ENCODE peak calls at places on chromosomes 7 and 10, in four cellular contexts. I is CD8-positive, alpha-beta memory T cell; P is Peyer's patch; G is CD8-positive, alpha-beta T cell. K is an unnamed sample.

GRCh38 chr10:28903716-28904115 is 226.4 kb downstream of the BAMBI start:
- DNase-seq in I (no peak), P (no peak), G (no peak), K (no peak)

GRCh38 chr7:67512481-67512880 is 515.8 kb downstream of the TYW1 start:
- DNase-seq in I (no peak), P (no peak), G (no peak), K (no peak)

GRCh38 chr10:5945203-5945534 is 32.2 kb downstream of the IL15RA start:
- DNase-seq in I (no peak), P (no peak), G (no peak), K (no peak)

GRCh38 chr7:46908770-46909169 is 673.1 kb downstream of the TNS3 start:
- DNase-seq in I (no peak), P (no peak), G (no peak), K (no peak)

GRCh38 chr7:94297397-94297838 is 97.3 kb upstream of the COL1A2 start:
- DNase-seq in I (no peak), P (peak; percentile 57), G (no peak), K (no peak)

GRCh38 chr7:25012254-25012653 is 32.3 kb upstream of the OSBPL3 start:
- DNase-seq in I (no peak), P (no peak), G (no peak), K (no peak)

GRCh38 chr10:23157239-23157661 is 34.9 kb upstream of the PTF1A start:
- DNase-seq in I (no peak), P (no peak), G (no peak), K (no peak)

GRCh38 chr10:125694874-125695273 is 11.9 kb upstream of the TEX36 start:
- DNase-seq in I (no peak), P (no peak), G (no peak), K (no peak)

GRCh38 chr7:139714163-139714901 is 63.5 kb downstream of the HIPK2 start:
- DNase-seq in I (no peak), P (peak; percentile 81), G (no peak), K (no peak)

GRCh38 chr10:12806228-12807095 is 195.1 kb downstream of the CCDC3 start:
- DNase-seq in I (no peak), P (no peak), G (no peak), K (no peak)

GRCh38 chr10:3486346-3487065 is 298.5 kb downstream of the KLF6 start:
- DNase-seq in I (no peak), P (peak; percentile 90), G (no peak), K (no peak)

GRCh38 chr7:108413782-108414492 is 42.3 kb downstream of the NRCAM start:
- DNase-seq in I (no peak), P (no peak), G (no peak), K (no peak)

GRCh38 chr10:33155720-33156638 is 178.5 kb downstream of the NRP1 start:
- DNase-seq in I (peak; percentile 59), P (no peak), G (peak; percentile 37), K (peak; percentile 71)

GRCh38 chr7:129853661-129854268 is 99.0 kb downstream of the UBE2H start:
- DNase-seq in I (no peak), P (no peak), G (no peak), K (no peak)

GRCh38 chr10:68348265-68348741 is 15.6 kb upstream of the PBLD start:
- DNase-seq in I (peak; percentile 24), P (peak; percentile 73), G (peak; percentile 47), K (peak; percentile 58)

GRCh38 chr10:122128357-122128756 is 139.4 kb downstream of the TACC2 start:
- DNase-seq in I (no peak), P (no peak), G (no peak), K (no peak)

GRCh38 chr7:41117431-41117830 is 585.5 kb downstream of the INHBA start:
- DNase-seq in I (no peak), P (no peak), G (no peak), K (no peak)

GRCh38 chr10:68318331-68319059 is 13.4 kb upstream of the HNRNPH3 start:
- DNase-seq in I (no peak), P (peak; percentile 70), G (no peak), K (no peak)

GRCh38 chr10:69057261-69057950 is 30.5 kb upstream of the SRGN start:
- DNase-seq in I (no peak), P (peak; percentile 72), G (no peak), K (no peak)

GRCh38 chr7:28138837-28139236 is 41.8 kb downstream of the JAZF1 start:
- DNase-seq in I (no peak), P (no peak), G (no peak), K (no peak)
- H3K4me1 ChIP-seq in I (no peaks in the 10 kb centered on the region), P (no peaks in the 10 kb centered on the region), G (no peaks in the 10 kb centered on the region), K (peaks cover 13% of the 10 kb centered on the region)

GRCh38 chr10:34298371-34298818 is 516.7 kb downstream of the PARD3 start:
- DNase-seq in I (no peak), P (no peak), G (no peak), K (no peak)
- H3K9me3 ChIP-seq in I (no peaks in the 10 kb centered on the region), P (no peaks in the 10 kb centered on the region), G (no peaks in the 10 kb centered on the region), K (no peaks in the 10 kb centered on the region)

GRCh38 chr7:18552311-18552916 is 56.9 kb downstream of the HDAC9 start:
- DNase-seq in I (no peak), P (no peak), G (no peak), K (no peak)
- H3K4me1 ChIP-seq in I (no peaks in the 10 kb centered on the region), P (no peaks in the 10 kb centered on the region), G (no peaks in the 10 kb centered on the region), K (no peaks in the 10 kb centered on the region)

GRCh38 chr10:130301026-130301892 is 165.1 kb downstream of the GLRX3 start:
- DNase-seq in I (peak; percentile 68), P (no peak), G (peak; percentile 66), K (peak; percentile 74)
- H3K9me3 ChIP-seq in I (peaks cover 28% of the 10 kb centered on the region), P (no peaks in the 10 kb centered on the region), G (peaks cover 4% of the 10 kb centered on the region), K (peaks cover 16% of the 10 kb centered on the region)

GRCh38 chr7:137977173-137977572 is 24.7 kb downstream of the CREB3L2 start:
- DNase-seq in I (no peak), P (no peak), G (no peak), K (no peak)
- H3K4me1 ChIP-seq in I (no peaks in the 10 kb centered on the region), P (no peaks in the 10 kb centered on the region), G (no peaks in the 10 kb centered on the region), K (no peaks in the 10 kb centered on the region)

GRCh38 chr7:157603005-157603404 is 266.2 kb downstream of the DNAJB6 start:
- DNase-seq in I (no peak), P (no peak), G (no peak), K (no peak)

GRCh38 chr7:157603716-157604115 is 266.9 kb downstream of the DNAJB6 start:
- DNase-seq in I (no peak), P (no peak), G (no peak), K (no peak)

GRCh38 chr7:157601530-157601929 is 264.7 kb downstream of the DNAJB6 start:
- DNase-seq in I (no peak), P (no peak), G (no peak), K (no peak)

GRCh38 chr7:157602581-157602980 is 265.8 kb downstream of the DNAJB6 start:
- DNase-seq in I (no peak), P (no peak), G (no peak), K (no peak)

DNA sequence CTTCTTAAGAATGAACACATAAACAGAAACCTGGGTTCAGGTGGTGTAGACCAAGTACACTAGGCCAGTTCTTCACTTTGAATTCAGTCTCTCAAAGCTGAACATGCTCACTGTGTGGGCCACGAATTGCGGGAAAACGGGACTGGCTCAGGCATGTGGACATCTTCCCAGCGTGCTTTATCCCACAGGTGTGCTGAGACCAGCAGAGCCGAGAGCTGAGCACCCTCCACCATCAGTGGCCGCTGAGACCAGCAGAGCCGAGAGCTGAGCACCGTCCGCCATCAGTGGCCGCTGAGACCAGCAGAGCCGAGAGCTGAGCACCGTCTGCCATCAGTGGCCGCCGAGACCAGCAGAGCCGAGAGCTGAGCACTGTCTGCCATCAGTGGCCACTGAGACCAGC is 265.4 kb downstream of the DNAJB6 start:
- DNase-seq in I (no peak), P (no peak), G (no peak), K (no peak)
- H3K9me3 ChIP-seq in I (no peaks in the 10 kb centered on the region), P (no peaks in the 10 kb centered on the region), G (no peaks in the 10 kb centered on the region), K (no peaks in the 10 kb centered on the region)